ENCODE peak calls at places on chromosome 10, in four cellular contexts. B is HCT116, C is IMR-90, M is neural progenitor cell. X is an unnamed sample.

GRCh38 chr10:43055991-43056567 is 20.8 kb upstream of the RET start:
- DNase-seq in B (no peak), C (no peak), M (no peak), X (no peak)

GRCh38 chr10:82934429-82934828 is 1059.4 kb downstream of the NRG3 start:
- DNase-seq in B (no peak), C (no peak), M (peak), X (no peak)

GRCh38 chr10:131579251-131580071 is 267.9 kb upstream of the TCERG1L start:
- DNase-seq in B (no peak), C (no peak), M (no peak), X (no peak)

GRCh38 chr10:101375073-101375472 is 21.1 kb downstream of the BTRC start:
- DNase-seq in B (no peak), C (no peak), M (no peak), X (no peak)

GRCh38 chr10:71319042-71319799 is at the start of gene SLC29A3:
- DNase-seq in B (peak), C (peak), M (peak), X (peak)

GRCh38 chr10:58457761-58458616 is 54.7 kb upstream of the BICC1 start:
- DNase-seq in B (no peak), C (peak), M (no peak), X (no peak)

GRCh38 chr10:94680544-94680943 is 3.0 kb upstream of the CYP2C18 start:
- DNase-seq in B (no peak), C (no peak), M (no peak), X (no peak)

GRCh38 chr10:132450825-132451505 is 54.0 kb downstream of the PWWP2B start:
- DNase-seq in B (no peak), C (no peak), M (no peak), X (no peak)

GRCh38 chr10:3091346-3091787 is 24.0 kb downstream of the PFKP start:
- DNase-seq in B (peak), C (peak), M (no peak), X (no peak)

GRCh38 chr10:129161184-129161583 is 305.9 kb upstream of the MGMT start:
- DNase-seq in B (no peak), C (peak), M (peak), X (peak)

GRCh38 chr10:14844948-14845347 is 6.8 kb downstream of the HSPA14 start:
- DNase-seq in B (no peak), C (no peak), M (no peak), X (no peak)

GRCh38 chr10:1581189-1581588 is 156.1 kb downstream of the ADARB2 start:
- DNase-seq in B (no peak), C (no peak), M (no peak), X (no peak)

GRCh38 chr10:16483241-16483917 is 38.3 kb downstream of the C1QL3 start:
- DNase-seq in B (no peak), C (no peak), M (no peak), X (no peak)

GRCh38 chr10:116014859-116015258 is 258.1 kb downstream of the GFRA1 start:
- DNase-seq in B (no peak), C (no peak), M (no peak), X (no peak)

GRCh38 chr10:61166065-61166464 is 222.1 kb upstream of the RHOBTB1 start:
- DNase-seq in B (no peak), C (no peak), M (no peak), X (no peak)

GRCh38 chr10:88687853-88688467 is 18.1 kb upstream of the LIPK start:
- DNase-seq in B (peak), C (peak), M (peak), X (no peak)

GRCh38 chr10:88582806-88583583 is at the start of gene RNLS:
- DNase-seq in B (no peak), C (peak), M (peak), X (no peak)

GRCh38 chr10:124231188-124232135 is 138.1 kb upstream of the CHST15 start:
- DNase-seq in B (no peak), C (no peak), M (no peak), X (peak)

GRCh38 chr10:77156406-77156879 is 481.2 kb downstream of the KCNMA1 start:
- DNase-seq in B (no peak), C (peak), M (no peak), X (no peak)

GRCh38 chr10:119090968-119091367 is 10.4 kb upstream of the EIF3A start:
- DNase-seq in B (peak), C (peak), M (no peak), X (no peak)

GRCh38 chr10:130751851-130752250 is 559.7 kb downstream of the TCERG1L start:
- DNase-seq in B (no peak), C (no peak), M (no peak), X (no peak)

GRCh38 chr10:43045246-43045621 is 31.6 kb upstream of the RET start:
- DNase-seq in B (no peak), C (no peak), M (no peak), X (no peak)

GRCh38 chr10:8829592-8829991 is 775.1 kb downstream of the GATA3 start:
- DNase-seq in B (no peak), C (no peak), M (no peak), X (no peak)

GRCh38 chr10:90969148-90969547 is 48.3 kb upstream of the ANKRD1 start:
- DNase-seq in B (no peak), C (no peak), M (no peak), X (peak)

GRCh38 chr10:79050896-79051555 is 17.7 kb upstream of the ZMIZ1 start:
- DNase-seq in B (no peak), C (no peak), M (no peak), X (no peak)

GRCh38 chr10:101468159-101468558 is 114.2 kb downstream of the BTRC start:
- DNase-seq in B (no peak), C (no peak), M (no peak), X (no peak)

GRCh38 chr10:124827474-124827873 is 25.9 kb downstream of the ABRAXAS2 start:
- DNase-seq in B (no peak), C (peak), M (no peak), X (no peak)

GRCh38 chr10:69513617-69514016 is 59.6 kb downstream of the NEUROG3 start:
- DNase-seq in B (no peak), C (no peak), M (no peak), X (no peak)
- TF ChIP-seq CTCF in B (peak), C (no peak), M (no peak), X (no peak)

GRCh38 chr10:35058134-35058533 is 32.0 kb downstream of the CUL2 start:
- DNase-seq in B (no peak), C (peak), M (no peak), X (no peak)
- H2AFZ ChIP-seq in B (no peak), C (no peak), M (no peak), X (no peak)

GRCh38 chr10:59830601-59831259 is 75.6 kb downstream of the CCDC6 start:
- DNase-seq in B (peak), C (peak), M (peak), X (peak)
- TF ChIP-seq CTCF in B (peak), C (peak), M (peak), X (peak)

DNA sequence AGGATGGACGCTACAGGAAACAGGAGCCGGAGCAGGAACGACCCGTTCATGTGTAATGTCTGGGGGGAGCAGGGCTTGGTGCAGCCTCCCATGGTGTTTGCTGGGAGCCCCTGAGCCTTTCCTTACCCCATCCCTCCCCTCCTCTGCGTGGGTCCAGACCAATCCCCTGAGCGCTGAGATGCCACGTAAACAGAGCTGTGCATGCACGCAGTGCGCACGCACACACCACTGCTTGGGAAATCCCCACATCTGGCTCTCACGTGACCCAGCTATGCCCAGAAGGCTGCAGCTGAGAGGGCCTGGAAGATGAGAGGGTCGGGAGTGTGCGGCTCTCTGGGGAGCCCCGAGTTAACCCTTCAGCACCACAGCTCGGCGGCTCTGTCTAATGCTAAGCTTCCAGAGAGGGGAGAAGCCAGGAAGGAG is 177.3 kb downstream of the SH3PXD2A start:
- DNase-seq in B (no peak), C (peak), M (peak), X (peak)
- H2AFZ ChIP-seq in B (no peak), C (peak), M (no peak), X (no peak)